ENCODE peak calls at places on chromosome 13, in four cellular contexts. One of them, this sample, is unnamed.

GRCh38 chr13:33000365-33000764 is 15.9 kb upstream of the KL start:
- DNase-seq in progenitor cell of endocrine pancreas: no peak
- DNase-seq in dorsolateral prefrontal cortex: no peak
- DNase-seq in HFFc6: no peak
- DNase-seq in this sample: no peak

GRCh38 chr13:113582841-113583631 is 1.5 kb upstream of the TFDP1 start:
- DNase-seq in progenitor cell of endocrine pancreas: no peak
- DNase-seq in dorsolateral prefrontal cortex: no peak
- DNase-seq in HFFc6: no peak
- DNase-seq in this sample: no peak

GRCh38 chr13:98921786-98922185 is 56.1 kb downstream of the DOCK9 start:
- DNase-seq in progenitor cell of endocrine pancreas: no peak
- DNase-seq in dorsolateral prefrontal cortex: peak
- DNase-seq in HFFc6: no peak
- DNase-seq in this sample: no peak

GRCh38 chr13:51370116-51370515 is 30.6 kb downstream of the SERPINE3 start:
- DNase-seq in progenitor cell of endocrine pancreas: no peak
- DNase-seq in dorsolateral prefrontal cortex: no peak
- DNase-seq in HFFc6: no peak
- DNase-seq in this sample: no peak

GRCh38 chr13:67225252-67226159 is 4.6 kb downstream of the PCDH9 start:
- DNase-seq in progenitor cell of endocrine pancreas: no peak
- DNase-seq in dorsolateral prefrontal cortex: no peak
- DNase-seq in HFFc6: no peak
- DNase-seq in this sample: no peak

GRCh38 chr13:90015565-90016507 is 1331.7 kb upstream of the MIR17HG start:
- DNase-seq in progenitor cell of endocrine pancreas: no peak
- DNase-seq in dorsolateral prefrontal cortex: no peak
- DNase-seq in HFFc6: no peak
- DNase-seq in this sample: no peak

GRCh38 chr13:83190020-83190419 is 692.3 kb downstream of the SLITRK1 start:
- DNase-seq in progenitor cell of endocrine pancreas: no peak
- DNase-seq in dorsolateral prefrontal cortex: no peak
- DNase-seq in HFFc6: no peak
- DNase-seq in this sample: no peak

GRCh38 chr13:67107973-67108372 is 122.2 kb downstream of the PCDH9 start:
- DNase-seq in progenitor cell of endocrine pancreas: no peak
- DNase-seq in dorsolateral prefrontal cortex: no peak
- DNase-seq in HFFc6: no peak
- DNase-seq in this sample: no peak

GRCh38 chr13:26184791-26185250 is 37.3 kb downstream of the RNF6 start:
- DNase-seq in progenitor cell of endocrine pancreas: peak
- DNase-seq in dorsolateral prefrontal cortex: no peak
- DNase-seq in HFFc6: peak
- DNase-seq in this sample: peak

GRCh38 chr13:75173457-75174356 is 308.3 kb downstream of the TBC1D4 start:
- DNase-seq in progenitor cell of endocrine pancreas: no peak
- DNase-seq in dorsolateral prefrontal cortex: no peak
- DNase-seq in HFFc6: no peak
- DNase-seq in this sample: no peak

GRCh38 chr13:31951215-31951678 is 80.3 kb upstream of the FRY start:
- DNase-seq in progenitor cell of endocrine pancreas: no peak
- DNase-seq in dorsolateral prefrontal cortex: no peak
- DNase-seq in HFFc6: no peak
- DNase-seq in this sample: peak

GRCh38 chr13:91304740-91305139 is 42.7 kb upstream of the MIR17HG start:
- DNase-seq in progenitor cell of endocrine pancreas: no peak
- DNase-seq in dorsolateral prefrontal cortex: no peak
- DNase-seq in HFFc6: no peak
- DNase-seq in this sample: no peak

GRCh38 chr13:38979891-38980627 is 10.6 kb downstream of the STOML3 start:
- DNase-seq in progenitor cell of endocrine pancreas: no peak
- DNase-seq in dorsolateral prefrontal cortex: no peak
- DNase-seq in HFFc6: no peak
- DNase-seq in this sample: no peak

GRCh38 chr13:42539670-42540069 is 34.3 kb upstream of the TNFSF11 start:
- DNase-seq in progenitor cell of endocrine pancreas: no peak
- DNase-seq in dorsolateral prefrontal cortex: no peak
- DNase-seq in HFFc6: no peak
- DNase-seq in this sample: no peak

GRCh38 chr13:24081388-24081787 is 79.1 kb upstream of the SPATA13 start:
- DNase-seq in progenitor cell of endocrine pancreas: no peak
- DNase-seq in dorsolateral prefrontal cortex: no peak
- DNase-seq in HFFc6: no peak
- DNase-seq in this sample: no peak

GRCh38 chr13:75101997-75102720 is 379.8 kb downstream of the TBC1D4 start:
- DNase-seq in progenitor cell of endocrine pancreas: no peak
- DNase-seq in dorsolateral prefrontal cortex: no peak
- DNase-seq in HFFc6: peak
- DNase-seq in this sample: no peak

GRCh38 chr13:26517931-26518330 is 39.6 kb upstream of the WASF3 start:
- DNase-seq in progenitor cell of endocrine pancreas: no peak
- DNase-seq in dorsolateral prefrontal cortex: no peak
- DNase-seq in HFFc6: no peak
- DNase-seq in this sample: no peak

GRCh38 chr13:31068119-31068423 is 93.6 kb downstream of the HSPH1 start:
- DNase-seq in progenitor cell of endocrine pancreas: no peak
- DNase-seq in dorsolateral prefrontal cortex: no peak
- DNase-seq in HFFc6: no peak
- DNase-seq in this sample: no peak

GRCh38 chr13:42497798-42498197 is 76.2 kb upstream of the TNFSF11 start:
- DNase-seq in progenitor cell of endocrine pancreas: no peak
- DNase-seq in dorsolateral prefrontal cortex: no peak
- DNase-seq in HFFc6: peak
- DNase-seq in this sample: no peak

GRCh38 chr13:51844862-51845573 is at the start of gene TMEM272:
- DNase-seq in progenitor cell of endocrine pancreas: peak
- DNase-seq in dorsolateral prefrontal cortex: no peak
- DNase-seq in HFFc6: no peak
- DNase-seq in this sample: peak

GRCh38 chr13:80341771-80342271 is 895 bp upstream of the SPRY2 start:
- DNase-seq in progenitor cell of endocrine pancreas: peak
- DNase-seq in dorsolateral prefrontal cortex: no peak
- DNase-seq in HFFc6: no peak
- DNase-seq in this sample: no peak

GRCh38 chr13:29101404-29101803 is 281.3 kb downstream of the MTUS2 start:
- DNase-seq in progenitor cell of endocrine pancreas: no peak
- DNase-seq in dorsolateral prefrontal cortex: no peak
- DNase-seq in HFFc6: no peak
- DNase-seq in this sample: no peak

GRCh38 chr13:90447735-90448103 is 899.8 kb upstream of the MIR17HG start:
- DNase-seq in progenitor cell of endocrine pancreas: no peak
- DNase-seq in dorsolateral prefrontal cortex: no peak
- DNase-seq in HFFc6: peak
- DNase-seq in this sample: no peak

GRCh38 chr13:99542788-99543406 is 41.6 kb downstream of the TM9SF2 start:
- DNase-seq in progenitor cell of endocrine pancreas: no peak
- DNase-seq in dorsolateral prefrontal cortex: no peak
- DNase-seq in HFFc6: no peak
- DNase-seq in this sample: no peak

GRCh38 chr13:29569253-29570057 is 26.0 kb downstream of the SLC7A1 start:
- DNase-seq in progenitor cell of endocrine pancreas: no peak
- DNase-seq in dorsolateral prefrontal cortex: no peak
- DNase-seq in HFFc6: no peak
- DNase-seq in this sample: no peak

GRCh38 chr13:67632590-67632989 is 402.5 kb upstream of the PCDH9 start:
- DNase-seq in progenitor cell of endocrine pancreas: no peak
- DNase-seq in dorsolateral prefrontal cortex: no peak
- DNase-seq in HFFc6: no peak
- DNase-seq in this sample: no peak

GRCh38 chr13:92494915-92495314 is 731.7 kb upstream of the GPC6 start:
- DNase-seq in progenitor cell of endocrine pancreas: no peak
- DNase-seq in dorsolateral prefrontal cortex: no peak
- DNase-seq in HFFc6: no peak
- DNase-seq in this sample: no peak

GRCh38 chr13:111304041-111304544 is 16.3 kb upstream of the TEX29 start:
- DNase-seq in progenitor cell of endocrine pancreas: no peak
- DNase-seq in dorsolateral prefrontal cortex: no peak
- DNase-seq in HFFc6: no peak
- DNase-seq in this sample: no peak

GRCh38 chr13:106535552-106536243 is at the start of gene EFNB2:
- DNase-seq in progenitor cell of endocrine pancreas: peak
- DNase-seq in dorsolateral prefrontal cortex: peak
- DNase-seq in HFFc6: peak
- DNase-seq in this sample: peak

GRCh38 chr13:67075239-67075638 is 154.9 kb downstream of the PCDH9 start:
- DNase-seq in progenitor cell of endocrine pancreas: no peak
- DNase-seq in dorsolateral prefrontal cortex: no peak
- DNase-seq in HFFc6: peak
- DNase-seq in this sample: no peak

GRCh38 chr13:50299546-50300249 is 284.5 kb downstream of the KCNRG start:
- DNase-seq in progenitor cell of endocrine pancreas: no peak
- DNase-seq in dorsolateral prefrontal cortex: no peak
- DNase-seq in HFFc6: no peak
- DNase-seq in this sample: no peak

GRCh38 chr13:41962994-41963393 is 2.1 kb upstream of the VWA8 start:
- DNase-seq in progenitor cell of endocrine pancreas: no peak
- DNase-seq in dorsolateral prefrontal cortex: no peak
- DNase-seq in HFFc6: no peak
- DNase-seq in this sample: no peak

GRCh38 chr13:27415116-27415515 is 9.3 kb upstream of the GTF3A start:
- DNase-seq in progenitor cell of endocrine pancreas: no peak
- DNase-seq in dorsolateral prefrontal cortex: no peak
- DNase-seq in HFFc6: no peak
- DNase-seq in this sample: no peak

GRCh38 chr13:22253107-22253506 is 582.2 kb downstream of the FGF9 start:
- DNase-seq in progenitor cell of endocrine pancreas: no peak
- DNase-seq in dorsolateral prefrontal cortex: no peak
- DNase-seq in HFFc6: no peak
- DNase-seq in this sample: no peak

GRCh38 chr13:22252281-22252830 is 581.5 kb downstream of the FGF9 start:
- DNase-seq in progenitor cell of endocrine pancreas: no peak
- DNase-seq in dorsolateral prefrontal cortex: no peak
- DNase-seq in HFFc6: no peak
- DNase-seq in this sample: no peak

GRCh38 chr13:22256111-22256639 is 585.3 kb downstream of the FGF9 start:
- DNase-seq in progenitor cell of endocrine pancreas: no peak
- DNase-seq in dorsolateral prefrontal cortex: no peak
- DNase-seq in HFFc6: no peak
- DNase-seq in this sample: no peak
- TF ChIP-seq CTCF in progenitor cell of endocrine pancreas: peak
- TF ChIP-seq CTCF in dorsolateral prefrontal cortex: no peak
- TF ChIP-seq CTCF in HFFc6: peak
- TF ChIP-seq CTCF in this sample: no peak

GRCh38 chr13:109426690-109426990 is 359.7 kb downstream of the IRS2 start:
- DNase-seq in progenitor cell of endocrine pancreas: no peak
- DNase-seq in dorsolateral prefrontal cortex: no peak
- DNase-seq in HFFc6: no peak
- DNase-seq in this sample: no peak

GRCh38 chr13:109427148-109427547 is 359.2 kb downstream of the IRS2 start:
- DNase-seq in progenitor cell of endocrine pancreas: no peak
- DNase-seq in dorsolateral prefrontal cortex: no peak
- DNase-seq in HFFc6: no peak
- DNase-seq in this sample: no peak

GRCh38 chr13:109428146-109428545 is 358.2 kb downstream of the IRS2 start:
- DNase-seq in progenitor cell of endocrine pancreas: no peak
- DNase-seq in dorsolateral prefrontal cortex: no peak
- DNase-seq in HFFc6: no peak
- DNase-seq in this sample: no peak

GRCh38 chr13:109425821-109426689 is 360.3 kb downstream of the IRS2 start:
- DNase-seq in progenitor cell of endocrine pancreas: no peak
- DNase-seq in dorsolateral prefrontal cortex: no peak
- DNase-seq in HFFc6: no peak
- DNase-seq in this sample: no peak

GRCh38 chr13:109427695-109428094 is 358.7 kb downstream of the IRS2 start:
- DNase-seq in progenitor cell of endocrine pancreas: no peak
- DNase-seq in dorsolateral prefrontal cortex: no peak
- DNase-seq in HFFc6: no peak
- DNase-seq in this sample: no peak
- TF ChIP-seq CTCF in progenitor cell of endocrine pancreas: peak
- TF ChIP-seq CTCF in dorsolateral prefrontal cortex: no peak
- TF ChIP-seq CTCF in HFFc6: no peak
- TF ChIP-seq CTCF in this sample: no peak

DNA sequence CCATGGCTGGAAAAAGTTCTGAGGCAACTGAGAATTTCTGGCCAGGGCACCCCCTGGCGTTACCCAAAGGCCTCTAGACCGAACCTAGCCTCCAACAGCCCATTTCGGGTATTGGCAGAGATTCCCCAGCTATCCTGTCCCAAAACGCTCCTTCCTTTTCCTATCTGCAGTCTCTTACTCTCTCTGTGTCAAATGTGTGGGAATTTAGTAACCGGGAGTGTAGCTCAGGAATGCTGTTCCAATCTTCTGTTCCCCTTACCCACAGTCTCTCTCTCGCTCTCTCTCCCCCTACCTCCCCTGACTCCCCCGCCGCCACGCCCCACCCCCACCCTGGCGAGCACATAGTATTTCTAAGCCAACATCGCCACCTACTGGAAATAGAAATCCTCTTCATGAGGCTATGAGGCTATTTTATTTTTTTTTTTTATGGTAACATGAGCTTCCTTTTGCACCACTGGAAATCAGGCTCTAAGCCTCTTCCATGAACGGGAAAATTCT is 27.0 kb downstream of the OXGR1 start:
- DNase-seq in progenitor cell of endocrine pancreas: no peak
- DNase-seq in dorsolateral prefrontal cortex: no peak
- DNase-seq in HFFc6: no peak
- DNase-seq in this sample: no peak
- TF ChIP-seq CTCF in progenitor cell of endocrine pancreas: no peak
- TF ChIP-seq CTCF in dorsolateral prefrontal cortex: no peak
- TF ChIP-seq CTCF in HFFc6: peak
- TF ChIP-seq CTCF in this sample: no peak

GRCh38 chr13:59319276-59319675 is 844.5 kb downstream of the DIAPH3 start:
- DNase-seq in progenitor cell of endocrine pancreas: no peak
- DNase-seq in dorsolateral prefrontal cortex: no peak
- DNase-seq in HFFc6: no peak
- DNase-seq in this sample: no peak

GRCh38 chr13:59312776-59313175 is 851.0 kb downstream of the DIAPH3 start:
- DNase-seq in progenitor cell of endocrine pancreas: no peak
- DNase-seq in dorsolateral prefrontal cortex: no peak
- DNase-seq in HFFc6: no peak
- DNase-seq in this sample: no peak

GRCh38 chr13:59320021-59320420 is 843.7 kb downstream of the DIAPH3 start:
- DNase-seq in progenitor cell of endocrine pancreas: no peak
- DNase-seq in dorsolateral prefrontal cortex: no peak
- DNase-seq in HFFc6: no peak
- DNase-seq in this sample: no peak

DNA sequence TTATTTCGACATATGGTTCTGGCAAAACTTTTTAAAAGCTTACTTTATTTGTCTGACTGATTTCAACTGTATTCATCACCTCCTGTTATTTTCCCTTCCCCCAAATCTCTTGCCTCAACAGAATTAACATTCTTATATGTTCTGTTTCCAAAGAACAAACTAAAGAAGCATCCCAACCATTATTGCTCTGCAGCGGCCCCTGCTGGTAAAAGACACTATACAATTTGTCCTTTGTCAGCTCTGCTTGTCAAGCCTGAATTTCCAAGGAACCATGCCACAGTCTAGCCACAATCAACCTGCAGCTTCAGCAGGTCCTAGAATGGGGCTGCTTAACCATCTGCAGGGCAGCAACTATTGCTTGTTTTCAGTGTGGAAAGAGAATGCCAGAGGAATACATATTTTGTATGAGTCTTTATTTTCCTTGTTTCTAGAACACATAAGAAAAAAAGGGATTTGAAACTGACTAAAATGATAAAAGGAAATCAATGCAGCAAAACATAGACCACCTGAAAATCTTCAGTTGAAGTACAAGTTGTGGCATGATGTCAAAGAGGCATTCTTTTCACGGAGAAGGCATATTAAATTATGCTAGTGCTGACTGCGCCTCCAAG is 845.3 kb downstream of the DIAPH3 start:
- DNase-seq in progenitor cell of endocrine pancreas: peak
- DNase-seq in dorsolateral prefrontal cortex: no peak
- DNase-seq in HFFc6: peak
- DNase-seq in this sample: peak
- TF ChIP-seq CTCF in progenitor cell of endocrine pancreas: peak
- TF ChIP-seq CTCF in dorsolateral prefrontal cortex: peak
- TF ChIP-seq CTCF in HFFc6: peak
- TF ChIP-seq CTCF in this sample: peak